ENCODE peak calls at places on chromosomes 1 and 21, in four cellular contexts. R is MM.1S, L is B cell, H is prostate gland. Y is an unnamed sample.

GRCh38 chr1:17405898-17406759 is 33.3 kb downstream of the RCC2 start:
- DNase-seq in R (peak), L (peak), H (peak), Y (peak)

GRCh38 chr1:216843426-216843825 is 120.2 kb upstream of the ESRRG start:
- DNase-seq in R (no peak), L (no peak), H (no peak), Y (no peak)

GRCh38 chr1:245512181-245512888 is 357.6 kb downstream of the KIF26B start:
- DNase-seq in R (peak), L (no peak), H (no peak), Y (no peak)

GRCh38 chr1:78570539-78570938 is 49.7 kb upstream of the IFI44L start:
- DNase-seq in R (no peak), L (no peak), H (no peak), Y (no peak)

GRCh38 chr1:25720624-25721023 is 79.4 kb upstream of the SELENON start:
- DNase-seq in R (no peak), L (no peak), H (no peak), Y (no peak)

GRCh38 chr1:165644064-165644735 is 13.2 kb downstream of the MGST3 start:
- DNase-seq in R (no peak), L (no peak), H (no peak), Y (no peak)

GRCh38 chr1:35637401-35637809 is 3.9 kb downstream of the PSMB2 start:
- DNase-seq in R (peak), L (peak), H (no peak), Y (peak)

GRCh38 chr1:40939320-40940059 is 40.0 kb upstream of the CTPS1 start:
- DNase-seq in R (no peak), L (no peak), H (no peak), Y (no peak)

GRCh38 chr1:207316622-207317510 is 4.6 kb upstream of the CD55 start:
- DNase-seq in R (no peak), L (no peak), H (peak), Y (no peak)

GRCh38 chr21:43339668-43340067 is 87.3 kb downstream of the SIK1 start:
- DNase-seq in R (no peak), L (no peak), H (no peak), Y (no peak)

GRCh38 chr1:37274896-37275631 is 199.3 kb upstream of the ZC3H12A start:
- DNase-seq in R (no peak), L (no peak), H (no peak), Y (no peak)

GRCh38 chr1:108561145-108561458 is 1.2 kb downstream of the EEIG2 start:
- DNase-seq in R (no peak), L (no peak), H (no peak), Y (no peak)

GRCh38 chr1:106080608-106081325 is 975.7 kb upstream of the PRMT6 start:
- DNase-seq in R (no peak), L (no peak), H (no peak), Y (no peak)

GRCh38 chr1:66938618-66939017 is 13.8 kb downstream of the MIER1 start:
- DNase-seq in R (no peak), L (no peak), H (no peak), Y (no peak)

GRCh38 chr1:232454487-232454886 is 175.4 kb downstream of the SIPA1L2 start:
- DNase-seq in R (no peak), L (no peak), H (no peak), Y (no peak)

GRCh38 chr1:150186789-150187559 is 37.3 kb downstream of the PLEKHO1 start:
- DNase-seq in R (peak), L (peak), H (no peak), Y (peak)
- TF ChIP-seq CTCF in R (peak), L (peak), H (peak), Y (no peak)

GRCh38 chr1:53688703-53689102 is 50.3 kb downstream of the GLIS1 start:
- DNase-seq in R (peak), L (no peak), H (no peak), Y (no peak)
- TF ChIP-seq CTCF in R (peak), L (no peak), H (no peak), Y (no peak)

GRCh38 chr1:23481026-23481597 is 2.9 kb downstream of the ASAP3 start:
- DNase-seq in R (no peak), L (no peak), H (no peak), Y (no peak)

GRCh38 chr1:23481904-23482303 is 2.1 kb downstream of the ASAP3 start:
- DNase-seq in R (no peak), L (no peak), H (no peak), Y (no peak)

GRCh38 chr1:23485002-23485332 is 988 bp upstream of the ASAP3 start:
- DNase-seq in R (no peak), L (no peak), H (no peak), Y (no peak)

GRCh38 chr1:23483327-23484252 is at the start of gene ASAP3:
- DNase-seq in R (no peak), L (peak), H (peak), Y (no peak)

GRCh38 chr1:23484253-23485001 is 448 bp upstream of the ASAP3 start:
- DNase-seq in R (peak), L (peak), H (peak), Y (peak)
- TF ChIP-seq CTCF in R (no peak), L (peak), H (no peak), Y (no peak)

GRCh38 chr1:14111121-14111520 is 411.1 kb downstream of the PRDM2 start:
- DNase-seq in R (peak), L (no peak), H (no peak), Y (no peak)
- TF ChIP-seq CTCF in R (peak), L (no peak), H (no peak), Y (no peak)